ENCODE peak calls at places on chromosomes 3 and 15, in eight cellular contexts. Z is KBM-7; T is EL; A is ACHN; Y is nephron progenitor cell; R is naive thymus-derived CD8-positive, alpha-beta T cell; F is substantia nigra; P is NCI-H2081. K is an unnamed sample.

GRCh38 chr3:156963096-156963495 is 136.9 kb downstream of the LEKR1 start:
- DNase-seq in Z (no peak), T (no peak), P (no peak), R (no peak), A (no peak), Y (no peak), F (no peak), K (no peak)

GRCh38 chr15:66452971-66453580 is 44.5 kb downstream of the SNAPC5 start:
- DNase-seq in T (no peak), Z (peak; percentile 44), R (no peak), F (no peak), Y (no peak), P (no peak), A (no peak), K (no peak)

GRCh38 chr3:151859905-151860304 is 13.5 kb upstream of the SUCNR1 start:
- DNase-seq in A (no peak), Z (no peak), F (no peak), P (no peak), Y (no peak), R (no peak), T (no peak), K (no peak)

GRCh38 chr3:188817920-188818239 is 353.9 kb upstream of the TPRG1 start:
- DNase-seq in R (no peak), F (no peak), T (no peak), Y (no peak), Z (no peak), A (no peak), P (no peak), K (no peak)

GRCh38 chr15:31801152-31801551 is 229.2 kb upstream of the CHRNA7 start:
- DNase-seq in Z (no peak), T (no peak), A (no peak), Y (no peak), P (peak; percentile 3), F (peak; percentile 53), R (no peak), K (peak; percentile 82)

GRCh38 chr3:59289836-59290235 is 240.0 kb upstream of the CFAP20DC start:
- DNase-seq in P (peak; percentile 8), Z (no peak), Y (no peak), F (no peak), R (no peak), A (no peak), T (no peak), K (no peak)

GRCh38 chr3:39052613-39053012 is 797 bp downstream of the WDR48 start:
- DNase-seq in R (no peak), A (peak; percentile 5), Y (peak; percentile 17), Z (no peak), T (no peak), F (no peak), P (no peak), K (peak; percentile 28)

GRCh38 chr3:186895406-186895805 is 34.9 kb upstream of the ST6GAL1 start:
- DNase-seq in Y (no peak), P (no peak), F (no peak), Z (no peak), T (no peak), R (no peak), A (no peak), K (no peak)

GRCh38 chr3:95297586-95297985 is 1234.7 kb downstream of the NSUN3 start:
- DNase-seq in A (peak; percentile 80), Z (no peak), T (no peak), P (no peak), F (no peak), Y (no peak), R (no peak), K (no peak)

K was measured in right cardiac atrium.